ENCODE peak calls at places on chromosomes 5 and 9, in five cellular contexts. One of them, this sample, is unnamed.

GRCh38 chr9:103941104-103941503 is 153.0 kb upstream of the SMC2 start:
- DNase-seq in HCT116: no peak
- DNase-seq in neural crest cell: no peak
- DNase-seq in NAMALWA: no peak
- DNase-seq in mesendoderm: no peak
- DNase-seq in this sample: no peak

GRCh38 chr9:97571664-97572063 is 61.5 kb downstream of the TSTD2 start:
- DNase-seq in HCT116: no peak
- DNase-seq in mesendoderm: no peak
- DNase-seq in neural crest cell: no peak
- DNase-seq in NAMALWA: no peak
- DNase-seq in this sample: no peak

GRCh38 chr5:133048993-133049725 is 2.7 kb upstream of the HSPA4 start:
- DNase-seq in HCT116: no peak
- DNase-seq in neural crest cell: no peak
- DNase-seq in mesendoderm: no peak
- DNase-seq in NAMALWA: no peak
- DNase-seq in this sample: no peak

GRCh38 chr9:111866976-111867375 is 29.6 kb upstream of the UGCG start:
- DNase-seq in HCT116: no peak
- DNase-seq in NAMALWA: peak; percentile 23
- DNase-seq in mesendoderm: no peak
- DNase-seq in neural crest cell: no peak
- DNase-seq in this sample: no peak

GRCh38 chr9:121196389-121196788 is 5.3 kb downstream of the RAB14 start:
- DNase-seq in NAMALWA: no peak
- DNase-seq in neural crest cell: no peak
- DNase-seq in mesendoderm: no peak
- DNase-seq in HCT116: no peak
- DNase-seq in this sample: no peak

GRCh38 chr9:73176450-73176875 is 24.8 kb downstream of the ANXA1 start:
- DNase-seq in NAMALWA: no peak
- DNase-seq in HCT116: peak; percentile 78
- DNase-seq in neural crest cell: no peak
- DNase-seq in mesendoderm: no peak
- DNase-seq in this sample: no peak

GRCh38 chr5:61790678-61791077 is 458.6 kb downstream of the ZSWIM6 start:
- DNase-seq in NAMALWA: no peak
- DNase-seq in mesendoderm: no peak
- DNase-seq in HCT116: peak; percentile 43
- DNase-seq in neural crest cell: no peak
- DNase-seq in this sample: no peak

GRCh38 chr9:111833941-111834340 is 39.2 kb upstream of the SHOC1 start:
- DNase-seq in HCT116: no peak
- DNase-seq in mesendoderm: no peak
- DNase-seq in NAMALWA: no peak
- DNase-seq in neural crest cell: no peak
- DNase-seq in this sample: no peak

GRCh38 chr9:135302329-135303279 is 177.0 kb upstream of the PPP1R26 start:
- DNase-seq in mesendoderm: no peak
- DNase-seq in NAMALWA: no peak
- DNase-seq in HCT116: no peak
- DNase-seq in neural crest cell: no peak
- DNase-seq in this sample: no peak

GRCh38 chr9:91117959-91118651 is 243.6 kb downstream of the AUH start:
- DNase-seq in NAMALWA: no peak
- DNase-seq in mesendoderm: peak; percentile 86
- DNase-seq in neural crest cell: peak; percentile 13
- DNase-seq in HCT116: no peak
- DNase-seq in this sample: no peak

GRCh38 chr9:89923961-89924504 is 319.2 kb downstream of the GADD45G start:
- DNase-seq in neural crest cell: no peak
- DNase-seq in NAMALWA: peak; percentile 13
- DNase-seq in mesendoderm: peak; percentile 65
- DNase-seq in HCT116: no peak
- DNase-seq in this sample: no peak

GRCh38 chr5:124402144-124402581 is 344.3 kb downstream of the ZNF608 start:
- DNase-seq in mesendoderm: peak; percentile 17
- DNase-seq in NAMALWA: no peak
- DNase-seq in neural crest cell: no peak
- DNase-seq in HCT116: no peak
- DNase-seq in this sample: no peak

GRCh38 chr9:109775516-109775915 is 4.5 kb upstream of the PALM2AKAP2 start:
- DNase-seq in neural crest cell: no peak
- DNase-seq in NAMALWA: no peak
- DNase-seq in mesendoderm: no peak
- DNase-seq in HCT116: no peak
- DNase-seq in this sample: no peak

GRCh38 chr9:127976498-127976897 is 4.3 kb downstream of the EEIG1 start:
- DNase-seq in neural crest cell: no peak
- DNase-seq in NAMALWA: peak; percentile 53
- DNase-seq in HCT116: no peak
- DNase-seq in mesendoderm: no peak
- DNase-seq in this sample: peak; percentile 42

GRCh38 chr5:100903036-100903887 is at the start of gene ST8SIA4:
- DNase-seq in mesendoderm: peak; percentile 94
- DNase-seq in NAMALWA: peak; percentile 97
- DNase-seq in neural crest cell: peak; percentile 58
- DNase-seq in HCT116: no peak
- DNase-seq in this sample: peak; percentile 93

GRCh38 chr9:120877276-120878034 is 467 bp upstream of the PHF19 start:
- DNase-seq in HCT116: no peak
- DNase-seq in mesendoderm: no peak
- DNase-seq in NAMALWA: peak; percentile 76
- DNase-seq in neural crest cell: peak; percentile 65
- DNase-seq in this sample: no peak

GRCh38 chr9:104093162-104093561 is 947 bp upstream of the SMC2 start:
- DNase-seq in NAMALWA: no peak
- DNase-seq in neural crest cell: no peak
- DNase-seq in HCT116: no peak
- DNase-seq in mesendoderm: peak; percentile 10
- DNase-seq in this sample: no peak

GRCh38 chr9:107566596-107566995 is 77.0 kb upstream of the KLF4 start:
- DNase-seq in NAMALWA: no peak
- DNase-seq in HCT116: no peak
- DNase-seq in mesendoderm: no peak
- DNase-seq in neural crest cell: no peak
- DNase-seq in this sample: no peak

GRCh38 chr9:109311731-109312130 is 9.1 kb downstream of the EPB41L4B start:
- DNase-seq in neural crest cell: no peak
- DNase-seq in HCT116: no peak
- DNase-seq in NAMALWA: no peak
- DNase-seq in mesendoderm: no peak
- DNase-seq in this sample: no peak

GRCh38 chr9:113290052-113290607 is 13.0 kb downstream of the RNF183 start:
- DNase-seq in mesendoderm: no peak
- DNase-seq in HCT116: no peak
- DNase-seq in NAMALWA: no peak
- DNase-seq in neural crest cell: no peak
- DNase-seq in this sample: no peak

GRCh38 chr9:71446499-71447411 is 321.6 kb downstream of the CEMIP2 start:
- DNase-seq in NAMALWA: no peak
- DNase-seq in neural crest cell: peak; percentile 73
- DNase-seq in HCT116: no peak
- DNase-seq in mesendoderm: peak; percentile 95
- DNase-seq in this sample: no peak

GRCh38 chr5:27124590-27124989 is 86.2 kb upstream of the CDH9 start:
- DNase-seq in NAMALWA: peak; percentile 32
- DNase-seq in mesendoderm: peak; percentile 51
- DNase-seq in neural crest cell: peak; percentile 25
- DNase-seq in HCT116: no peak
- DNase-seq in this sample: no peak

GRCh38 chr5:162456096-162456495 is 388.5 kb downstream of the GABRG2 start:
- DNase-seq in NAMALWA: no peak
- DNase-seq in neural crest cell: no peak
- DNase-seq in mesendoderm: no peak
- DNase-seq in HCT116: no peak
- DNase-seq in this sample: no peak

GRCh38 chr5:107539163-107539445 is 131.6 kb downstream of the EFNA5 start:
- DNase-seq in HCT116: no peak
- DNase-seq in NAMALWA: no peak
- DNase-seq in mesendoderm: no peak
- DNase-seq in neural crest cell: no peak
- DNase-seq in this sample: no peak

GRCh38 chr9:133380734-133381133 is 4.6 kb downstream of the STKLD1 start:
- DNase-seq in neural crest cell: no peak
- DNase-seq in HCT116: no peak
- DNase-seq in NAMALWA: no peak
- DNase-seq in mesendoderm: no peak
- DNase-seq in this sample: no peak

GRCh38 chr5:109567374-109568044 is 122.2 kb upstream of the MAN2A1 start:
- DNase-seq in neural crest cell: no peak
- DNase-seq in HCT116: no peak
- DNase-seq in NAMALWA: no peak
- DNase-seq in mesendoderm: peak; percentile 59
- DNase-seq in this sample: no peak

GRCh38 chr5:98104454-98105188 is 668.8 kb upstream of the RGMB start:
- DNase-seq in neural crest cell: no peak
- DNase-seq in mesendoderm: no peak
- DNase-seq in HCT116: no peak
- DNase-seq in NAMALWA: no peak
- DNase-seq in this sample: no peak

GRCh38 chr5:112957409-112957808 is 19.2 kb upstream of the DCP2 start:
- DNase-seq in NAMALWA: no peak
- DNase-seq in HCT116: no peak
- DNase-seq in neural crest cell: no peak
- DNase-seq in mesendoderm: no peak
- DNase-seq in this sample: no peak